ENCODE peak calls at places on chromosomes 2 and 18, in four cellular contexts. R, I, F and T are unnamed samples.

GRCh38 chr2:44572196-44572900 is 210.6 kb downstream of the CAMKMT start:
- DNase-seq in F (no peak), R (no peak), I (no peak), T (peak)

GRCh38 chr2:8457092-8457481 is 224.8 kb upstream of the ID2 start:
- DNase-seq in I (peak), R (no peak), F (no peak), T (no peak)

GRCh38 chr2:155748126-155748525 is 584.4 kb downstream of the NR4A2 start:
- DNase-seq in R (no peak), I (no peak), F (no peak), T (no peak)

GRCh38 chr18:44637210-44638051 is 43.3 kb upstream of the SETBP1 start:
- DNase-seq in R (no peak), I (no peak), F (no peak), T (no peak)

GRCh38 chr2:240095556-240096523 is 40.3 kb downstream of the COPS9 start:
- DNase-seq in R (no peak), I (no peak), F (no peak), T (no peak)

GRCh38 chr2:23375448-23375847 is 9.5 kb upstream of the KLHL29 start:
- DNase-seq in R (no peak), F (no peak), I (no peak), T (no peak)

GRCh38 chr2:108423067-108423466 is 25.9 kb upstream of the GCC2 start:
- DNase-seq in I (no peak), F (no peak), R (no peak), T (no peak)

GRCh38 chr18:57094199-57094598 is 52.7 kb upstream of the BOD1L2 start:
- DNase-seq in I (no peak), R (no peak), F (peak), T (no peak)

GRCh38 chr2:188395903-188396699 is 104.4 kb downstream of the GULP1 start:
- DNase-seq in I (no peak), R (no peak), F (no peak), T (no peak)

GRCh38 chr2:239775623-239776440 is 249.3 kb downstream of the NDUFA10 start:
- DNase-seq in R (no peak), F (no peak), I (no peak), T (no peak)

GRCh38 chr18:73645175-73645715 is 502.4 kb downstream of the FBXO15 start:
- DNase-seq in R (no peak), I (no peak), F (no peak), T (no peak)

GRCh38 chr2:238103465-238104070 is 3.4 kb downstream of the ESPNL start:
- DNase-seq in I (peak), F (no peak), R (no peak), T (no peak)

GRCh38 chr2:48510329-48510728 is 19.6 kb upstream of the STON1 start:
- DNase-seq in R (no peak), I (no peak), F (no peak), T (no peak)

GRCh38 chr2:19623488-19623887 is 265.1 kb upstream of the OSR1 start:
- DNase-seq in R (no peak), F (no peak), I (no peak), T (peak)

GRCh38 chr2:177721087-177721486 is 328.5 kb downstream of the AGPS start:
- DNase-seq in I (no peak), R (no peak), F (no peak), T (no peak)